ENCODE peak calls at places on chromosome 1, in seven cellular contexts. H is IMR-90; G is GF-D8; Q is iris pigment epithelial cell; O is activated effector memory CD4-positive, alpha-beta T cell treated with anti-CD3 and anti-CD28 coated beads, Interleukin-2, amount 50 U/mL, for 16 hours; M is T-cell; N is MV-4-11. L is an unnamed sample.

GRCh38 chr1:244181867-244182266 is 130.8 kb downstream of the ZBTB18 start:
- DNase-seq in Q (no peak), G (no peak), M (no peak), O (no peak), N (no peak), H (no peak), L (no peak)

GRCh38 chr1:207811319-207811718 is 59.5 kb downstream of the CD46 start:
- DNase-seq in Q (no peak), H (no peak), M (no peak), O (no peak), G (no peak), N (no peak), L (no peak)

GRCh38 chr1:38047603-38048146 is 1.1 kb upstream of the POU3F1 start:
- DNase-seq in O (no peak), Q (peak; percentile 54), H (peak; percentile 56), M (no peak), N (no peak), G (no peak), L (peak; percentile 47)

GRCh38 chr1:33141216-33141615 is 40.6 kb downstream of the TRIM62 start:
- DNase-seq in O (no peak), M (no peak), Q (no peak), H (no peak), N (no peak), G (no peak), L (no peak)

GRCh38 chr1:230696722-230697432 is 17.0 kb downstream of the AGT start:
- DNase-seq in Q (peak; percentile 38), H (peak; percentile 34), G (no peak), M (no peak), O (no peak), N (no peak), L (no peak)

GRCh38 chr1:86100401-86100800 is 56.2 kb downstream of the COL24A1 start:
- DNase-seq in O (no peak), H (no peak), G (no peak), Q (no peak), N (no peak), M (no peak), L (no peak)

GRCh38 chr1:29311352-29312030 is 75.2 kb downstream of the PTPRU start:
- DNase-seq in H (no peak), G (no peak), N (no peak), O (no peak), Q (no peak), M (no peak), L (no peak)

GRCh38 chr1:197984273-197984672 is 67.1 kb downstream of the LHX9 start:
- DNase-seq in O (no peak), Q (peak; percentile 39), N (no peak), H (peak; percentile 38), G (no peak), M (no peak), L (no peak)

GRCh38 chr1:227317541-227318002 is 720 bp downstream of the CDC42BPA start:
- DNase-seq in G (no peak), M (no peak), Q (peak; percentile 60), N (no peak), O (no peak), H (peak; percentile 61), L (peak; percentile 82)

GRCh38 chr1:101588677-101589076 is 351.9 kb downstream of the S1PR1 start:
- DNase-seq in O (no peak), H (no peak), N (no peak), M (no peak), G (no peak), Q (no peak), L (no peak)

GRCh38 chr1:30742963-30743559 is 14.5 kb downstream of the LAPTM5 start:
- DNase-seq in N (no peak), G (no peak), O (no peak), Q (no peak), M (no peak), H (no peak), L (no peak)

GRCh38 chr1:231679109-231679508 is 52.5 kb downstream of the DISC1 start:
- DNase-seq in O (no peak), G (no peak), M (no peak), N (no peak), H (no peak), Q (no peak), L (no peak)

GRCh38 chr1:200238311-200238710 is 171.5 kb downstream of the ZNF281 start:
- DNase-seq in G (no peak), M (no peak), Q (no peak), O (no peak), H (no peak), N (no peak), L (no peak)

GRCh38 chr1:229964281-229964680 is 102.8 kb upstream of the GALNT2 start:
- DNase-seq in G (no peak), H (no peak), Q (peak; percentile 4), N (no peak), O (no peak), M (no peak), L (no peak)

GRCh38 chr1:111099289-111099688 is 40.6 kb downstream of the DRAM2 start:
- DNase-seq in H (no peak), Q (no peak), O (no peak), M (no peak), G (no peak), N (no peak), L (no peak)

GRCh38 chr1:109116286-109116685 is 2.4 kb downstream of the ELAPOR1 start:
- DNase-seq in G (no peak), Q (no peak), O (no peak), H (no peak), M (no peak), N (no peak), L (no peak)

GRCh38 chr1:245764040-245764439 is 609.3 kb downstream of the KIF26B start:
- DNase-seq in M (no peak), G (no peak), H (no peak), O (no peak), Q (no peak), N (no peak), L (no peak)

GRCh38 chr1:159960721-159961381 is 6.8 kb upstream of the SLAMF9 start:
- DNase-seq in H (peak; percentile 67), N (no peak), M (no peak), G (no peak), Q (peak; percentile 19), O (no peak), L (peak; percentile 36)

GRCh38 chr1:235990376-235990795 is 74.5 kb downstream of the NID1 start:
- DNase-seq in M (no peak), H (peak; percentile 48), G (no peak), O (no peak), N (no peak), Q (peak; percentile 93), L (peak; percentile 98)

GRCh38 chr1:155003766-155004351 is 1.3 kb downstream of the ZBTB7B start:
- DNase-seq in H (peak; percentile 38), O (peak; percentile 75), M (no peak), Q (peak; percentile 41), N (peak; percentile 22), G (no peak), L (peak; percentile 60)

GRCh38 chr1:233386336-233386735 is 58.8 kb downstream of the MAP3K21 start:
- DNase-seq in H (no peak), Q (peak; percentile 16), M (no peak), G (no peak), N (no peak), O (no peak), L (peak; percentile 6)

GRCh38 chr1:220680085-220680687 is 10.0 kb upstream of the C1orf115 start:
- DNase-seq in G (no peak), M (no peak), O (no peak), N (peak; percentile 17), H (peak; percentile 19), Q (peak; percentile 40), L (peak; percentile 44)

GRCh38 chr1:64245495-64245894 is 42.1 kb downstream of the UBE2U start:
- DNase-seq in Q (no peak), H (no peak), M (no peak), O (no peak), N (no peak), G (no peak), L (no peak)

GRCh38 chr1:21072721-21073120 is 104.0 kb downstream of the EIF4G3 start:
- DNase-seq in M (no peak), N (no peak), H (peak; percentile 82), O (no peak), Q (peak; percentile 86), G (no peak), L (no peak)

GRCh38 chr1:41734201-41734915 is 184.4 kb downstream of the HIVEP3 start:
- DNase-seq in O (no peak), N (peak; percentile 71), G (no peak), Q (no peak), M (no peak), H (no peak), L (no peak)

GRCh38 chr1:163875214-163875926 is 553.6 kb downstream of the NUF2 start:
- DNase-seq in Q (peak; percentile 93), H (peak; percentile 22), O (no peak), N (no peak), M (no peak), G (no peak), L (peak; percentile 71)

GRCh38 chr1:5651964-5652751 is 340.1 kb downstream of the NPHP4 start:
- DNase-seq in G (no peak), Q (no peak), M (no peak), O (no peak), H (no peak), N (no peak), L (no peak)

GRCh38 chr1:178005450-178005849 is 35.6 kb upstream of the SEC16B start:
- DNase-seq in G (no peak), H (no peak), O (no peak), Q (no peak), M (no peak), N (no peak), L (no peak)

GRCh38 chr1:156814571-156815260 is 1.9 kb downstream of the SH2D2A start:
- DNase-seq in G (no peak), N (no peak), H (no peak), M (no peak), Q (no peak), O (peak; percentile 84), L (no peak)

GRCh38 chr1:147890177-147890790 is 12.3 kb upstream of the GJA8 start:
- DNase-seq in O (peak; percentile 82), H (peak; percentile 29), M (peak; percentile 12), G (no peak), Q (peak; percentile 57), N (peak; percentile 47), L (peak; percentile 50)

GRCh38 chr1:25073640-25074270 is 143.7 kb upstream of the RUNX3 start:
- DNase-seq in M (no peak), Q (no peak), G (no peak), O (no peak), H (no peak), N (no peak), L (no peak)

GRCh38 chr1:150387200-150387599 is 23.3 kb downstream of the RPRD2 start:
- DNase-seq in M (no peak), G (no peak), Q (no peak), O (no peak), N (peak; percentile 58), H (no peak), L (no peak)

GRCh38 chr1:27598902-27599528 is 4.9 kb downstream of the AHDC1 start:
- DNase-seq in H (peak; percentile 77), G (peak; percentile 64), Q (peak; percentile 87), M (no peak), N (peak; percentile 44), O (peak; percentile 78), L (peak; percentile 64)